ENCODE peak calls at places on chromosomes 16 and 17, in five cellular contexts. A, E, U, Z and B are unnamed samples.
A peak's percentile ranks its signal among the peaks of the same experiment; 100 is the strongest.

GRCh38 chr17:45719335-45720071 is 64.6 kb upstream of the CRHR1 start:
- DNase-seq in A (no peak), U (peak; percentile 13), E (no peak), Z (no peak), B (no peak)

GRCh38 chr17:78538033-78538776 is 39.0 kb downstream of the DNAH17 start:
- DNase-seq in E (no peak), A (no peak), U (no peak), Z (peak; percentile 18), B (no peak)

GRCh38 chr17:81837641-81838040 is 2.8 kb upstream of the PPP1R27 start:
- DNase-seq in A (no peak), E (peak; percentile 84), Z (no peak), U (no peak), B (no peak)

GRCh38 chr17:67716405-67716798 is 1.3 kb upstream of the NOL11 start:
- DNase-seq in U (no peak), A (no peak), E (no peak), Z (no peak), B (no peak)

GRCh38 chr16:48907906-48908634 is 298.1 kb upstream of the N4BP1 start:
- DNase-seq in E (no peak), U (no peak), Z (no peak), A (no peak), B (no peak)

GRCh38 chr17:17580662-17581470 is 10.6 kb downstream of the PEMT start:
- DNase-seq in A (no peak), U (no peak), E (no peak), Z (no peak), B (no peak)

GRCh38 chr17:6648181-6648580 is 3.2 kb downstream of the MED31 start:
- DNase-seq in Z (no peak), U (no peak), A (peak; percentile 19), E (no peak), B (peak; percentile 32)

GRCh38 chr16:660459-661183 is 7.3 kb upstream of the RHOT2 start:
- DNase-seq in A (peak; percentile 88), Z (peak; percentile 96), E (peak; percentile 97), U (peak; percentile 86), B (peak; percentile 94)

GRCh38 chr16:48613061-48613957 is 3.3 kb upstream of the N4BP1 start:
- DNase-seq in Z (no peak), U (no peak), A (no peak), E (no peak), B (no peak)

GRCh38 chr17:49292901-49293300 is 62.3 kb upstream of the PHOSPHO1 start:
- DNase-seq in E (no peak), Z (no peak), A (no peak), U (no peak), B (peak; percentile 44)

DNA sequence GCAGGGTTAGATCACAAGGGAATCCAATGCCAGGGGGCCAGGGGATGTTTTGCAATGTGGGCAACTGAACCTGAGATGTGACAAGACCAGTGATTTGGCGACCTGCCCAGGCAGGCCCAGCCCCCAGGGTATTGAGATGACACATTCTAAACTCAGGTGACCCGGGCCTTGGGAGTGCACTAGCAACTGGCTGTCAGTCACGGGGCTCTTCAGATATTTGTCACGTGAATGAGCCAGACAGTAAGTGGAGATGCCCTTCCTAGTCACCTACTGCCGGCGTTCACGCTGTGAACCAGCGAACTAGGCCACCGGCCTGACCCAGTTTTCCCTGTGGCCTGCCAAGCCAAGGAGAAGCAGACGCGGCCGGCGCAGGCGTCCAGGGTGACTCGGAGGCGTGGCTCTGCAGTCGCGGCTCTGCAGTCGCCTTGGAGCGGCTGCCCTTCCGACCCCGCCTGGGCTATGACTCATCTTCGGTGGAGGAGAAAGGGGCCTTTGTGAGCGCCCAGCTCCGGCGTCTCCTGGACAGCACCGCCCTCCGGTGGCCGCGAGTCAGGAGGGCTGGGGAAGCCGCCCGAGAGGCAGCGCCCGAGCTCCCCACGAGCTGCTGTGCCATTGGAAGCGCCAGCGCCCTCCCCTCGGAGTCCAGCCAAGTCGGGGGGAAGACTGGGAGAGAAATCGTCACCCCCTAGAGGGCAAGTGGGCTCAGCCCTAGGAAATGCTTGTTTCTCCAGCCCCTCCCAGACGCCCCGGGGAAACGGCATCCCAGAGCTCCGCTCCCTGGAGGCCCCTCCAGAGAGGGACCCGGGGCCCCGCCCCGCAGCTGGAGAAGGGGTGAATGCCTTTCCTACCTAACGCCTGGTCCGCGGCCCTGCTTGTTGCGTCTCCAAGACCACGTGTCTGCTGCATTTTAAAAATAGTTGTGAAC is 38.8 kb downstream of the WSB1 start:
- DNase-seq in A (peak; percentile 98), U (peak; percentile 95), E (peak; percentile 99), Z (peak; percentile 99), B (peak; percentile 97)
- TF ChIP-seq POLR2A in A (peak; percentile 39), U (no peak), E (peak; percentile 49), Z (no peak), B (no peak)

DNA sequence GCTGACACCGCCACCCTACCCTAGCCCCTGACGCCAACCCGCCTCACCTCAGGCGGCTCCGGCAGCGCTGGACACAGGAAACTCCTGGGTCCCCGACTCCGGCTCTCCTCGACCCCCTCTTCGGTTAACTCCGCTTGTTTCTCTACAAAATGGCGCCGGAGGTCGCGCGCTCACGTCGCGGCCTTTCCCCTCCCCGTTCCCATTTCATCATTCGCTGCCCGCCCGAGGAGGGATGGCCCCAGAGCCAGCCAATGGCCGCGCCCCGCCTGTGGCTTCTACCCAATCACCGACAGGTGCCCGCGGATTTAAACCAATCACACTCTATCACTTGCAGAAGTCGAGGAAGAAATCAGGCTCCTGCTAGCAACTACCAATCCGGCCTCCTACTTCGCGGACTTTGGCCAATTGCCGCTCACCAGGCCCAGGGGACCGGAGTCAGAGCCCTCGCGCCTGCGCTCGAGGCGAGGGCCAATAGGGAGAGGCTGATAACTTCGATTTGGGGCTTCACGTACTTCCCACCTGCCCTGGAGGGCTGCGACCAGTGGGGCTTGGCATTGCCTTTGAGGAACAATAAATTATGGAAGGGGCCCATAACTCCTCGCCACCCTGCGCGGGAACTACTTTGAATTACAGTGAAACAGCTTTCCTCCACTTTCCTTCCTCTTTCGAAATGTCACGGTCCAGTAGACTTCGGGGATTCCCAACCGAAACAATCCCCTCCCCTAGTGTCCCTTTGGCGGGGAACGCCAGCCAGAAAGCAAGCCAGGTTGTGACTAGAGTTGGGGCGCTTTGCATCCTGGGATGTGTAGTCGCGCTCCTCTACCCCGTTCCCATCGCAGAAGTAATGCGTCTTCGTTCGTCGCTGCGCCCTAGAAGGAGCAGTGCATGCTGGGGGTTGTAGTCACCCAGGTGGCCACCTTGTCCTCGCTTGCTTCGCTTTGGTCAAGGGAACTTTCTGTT is at the start of gene CNOT1:
- DNase-seq in A (peak; percentile 100), U (peak; percentile 99), E (peak; percentile 99), Z (peak; percentile 99), B (peak; percentile 99)
- TF ChIP-seq POLR2A in A (peak; percentile 91), U (peak; percentile 87), E (peak; percentile 95), Z (peak; percentile 76), B (peak; percentile 80)

DNA sequence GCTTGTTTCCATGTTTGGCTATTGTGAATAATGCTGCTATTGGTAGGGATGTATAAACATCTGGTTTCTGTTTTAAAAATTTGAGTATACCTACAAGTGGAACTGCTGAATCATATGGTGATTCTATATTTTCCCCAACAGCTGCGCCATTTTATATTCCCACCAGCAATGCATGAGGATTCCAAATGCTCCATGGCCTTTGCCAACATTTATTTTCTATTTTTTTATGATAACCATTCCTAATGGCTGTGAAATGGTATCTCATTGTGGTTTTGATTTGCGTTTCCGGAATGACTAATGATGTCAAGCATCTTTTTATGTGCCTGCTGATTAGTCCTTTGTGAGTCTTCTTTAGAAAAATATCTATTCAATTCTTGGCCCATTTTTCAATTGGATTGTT is 11.5 kb downstream of the RCVRN start:
- DNase-seq in U (no peak), E (no peak), Z (no peak), A (no peak), B (no peak)
- TF ChIP-seq POLR2A in U (no peak), E (no peak), Z (no peak), A (no peak), B (no peak)

DNA sequence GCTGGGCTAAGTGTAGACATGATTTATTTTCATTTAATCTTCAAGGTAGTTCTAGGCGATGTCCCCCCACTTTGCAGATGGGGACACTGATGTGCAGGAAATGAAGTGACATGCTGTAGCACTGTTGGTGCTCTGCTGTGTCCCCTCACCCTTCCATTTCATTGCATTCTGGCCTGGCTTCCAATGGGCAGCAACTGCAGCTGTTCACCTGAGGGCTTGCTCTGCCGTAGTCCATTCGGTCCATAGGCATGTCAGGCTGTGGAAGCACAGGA is 124.0 kb downstream of the PRKCB start:
- DNase-seq in U (no peak), E (no peak), A (no peak), Z (no peak), B (no peak)
- TF ChIP-seq POLR2A in U (no peak), E (no peak), A (no peak), Z (no peak), B (no peak)

GRCh38 chr16:65600046-65600445 is 478.2 kb upstream of the CDH11 start:
- DNase-seq in U (no peak), Z (no peak), A (no peak), E (no peak), B (no peak)
- TF ChIP-seq POLR2A in U (no peak), Z (no peak), A (no peak), E (no peak), B (no peak)